ENCODE peak calls at places on chromosomes 7 and 10, in ten cellular contexts. A is A673, Y is A549, U is fibroblast of lung, N is heart right ventricle, T is IMR-90, L is HCT116, B is bronchial epithelial cell, Q is adipocyte, P is right atrium auricular region. M is an unnamed sample.

GRCh38 chr7:30363778-30364563 is 79.6 kb downstream of the ZNRF2 start:
- DNase-seq in T (no peak), Q (no peak), U (no peak), A (no peak), B (no peak), Y (no peak), L (no peak), P (no peak), N (no peak), M (peak)

GRCh38 chr10:8057636-8058273 is 3.3 kb downstream of the GATA3 start:
- DNase-seq in Q (no peak), T (no peak), U (no peak), N (no peak), Y (no peak), A (no peak), P (no peak), B (no peak), L (no peak), M (no peak)

GRCh38 chr10:99945286-99945685 is 64.5 kb downstream of the DNMBP start:
- DNase-seq in Q (peak), N (no peak), T (peak), Y (peak), U (peak), P (peak), B (peak), L (no peak), A (no peak), M (no peak)

GRCh38 chr10:70475661-70476060 is 2.9 kb upstream of the PALD1 start:
- DNase-seq in U (no peak), A (no peak), N (no peak), Q (no peak), L (no peak), Y (peak), B (peak), T (peak), P (no peak), M (no peak)

GRCh38 chr10:95742529-95742884 is 13.5 kb upstream of the ENTPD1 start:
- DNase-seq in N (no peak), T (peak), P (no peak), Q (no peak), L (no peak), Y (peak), B (peak), U (peak), A (peak), M (no peak)

GRCh38 chr10:124048371-124049290 is 44.8 kb downstream of the CHST15 start:
- DNase-seq in P (no peak), U (peak), T (no peak), A (no peak), Q (no peak), L (no peak), B (no peak), N (no peak), Y (no peak), M (no peak)

GRCh38 chr7:55490099-55490498 is 82.2 kb downstream of the VOPP1 start:
- DNase-seq in P (no peak), U (no peak), Y (no peak), Q (no peak), A (no peak), T (no peak), L (no peak), N (no peak), B (no peak), M (no peak)

GRCh38 chr7:26880852-26881251 is 16.5 kb upstream of the SKAP2 start:
- DNase-seq in P (no peak), Q (no peak), A (no peak), U (no peak), N (no peak), T (no peak), L (no peak), Y (no peak), B (no peak), M (no peak)

GRCh38 chr10:46297406-46298204 is 10.8 kb downstream of the ANTXRL start:
- DNase-seq in U (no peak), L (no peak), A (no peak), Q (no peak), P (no peak), Y (no peak), T (no peak), N (no peak), B (no peak), M (no peak)

GRCh38 chr10:76082232-76082631 is 650.8 kb downstream of the LRMDA start:
- DNase-seq in Y (no peak), B (peak), L (no peak), U (no peak), Q (no peak), A (no peak), P (no peak), N (no peak), T (no peak), M (no peak)

GRCh38 chr7:16615234-16615633 is 30.3 kb downstream of the ANKMY2 start:
- DNase-seq in A (no peak), L (no peak), Q (no peak), P (no peak), B (no peak), Y (no peak), U (no peak), T (no peak), N (no peak), M (no peak)

GRCh38 chr7:117269895-117270294 is 53.0 kb downstream of the WNT2 start:
- DNase-seq in B (peak), Q (peak), Y (peak), L (no peak), P (no peak), T (peak), N (no peak), U (peak), A (no peak), M (no peak)

GRCh38 chr10:92756233-92757065 is 66.7 kb downstream of the HHEX start:
- DNase-seq in B (peak), A (peak), N (no peak), L (no peak), Y (peak), U (peak), Q (no peak), T (peak), P (no peak), M (no peak)

GRCh38 chr7:118369987-118370386 is 145.5 kb downstream of the ANKRD7 start:
- DNase-seq in U (no peak), Y (no peak), B (no peak), T (no peak), N (no peak), Q (no peak), P (no peak), A (no peak), L (no peak), M (no peak)

GRCh38 chr7:117630501-117630900 is 150.7 kb downstream of the CFTR start:
- DNase-seq in N (no peak), U (peak), P (no peak), B (peak), Q (no peak), T (no peak), A (no peak), Y (no peak), L (no peak), M (no peak)

GRCh38 chr7:114405427-114405826 is 9.2 kb upstream of the FOXP2 start:
- DNase-seq in B (peak), T (no peak), Y (peak), P (no peak), Q (peak), L (peak), N (no peak), A (peak), U (peak), M (peak)

GRCh38 chr7:128863433-128863989 is 855 bp downstream of the ATP6V1F start:
- DNase-seq in L (peak), Y (peak), P (no peak), U (peak), A (peak), T (peak), B (peak), N (no peak), Q (peak), M (peak)

GRCh38 chr7:24241216-24241615 is 42.8 kb upstream of the NPY start:
- DNase-seq in U (no peak), Q (no peak), N (no peak), Y (no peak), B (no peak), P (no peak), T (no peak), A (no peak), L (no peak), M (no peak)

GRCh38 chr10:101293007-101293723 is 60.8 kb upstream of the BTRC start:
- DNase-seq in Y (no peak), B (no peak), L (no peak), A (no peak), T (no peak), Q (no peak), N (no peak), P (no peak), U (no peak), M (no peak)

GRCh38 chr7:26863504-26864308 is 684 bp downstream of the SKAP2 start:
- DNase-seq in P (no peak), Y (peak), A (peak), N (no peak), T (peak), U (peak), Q (peak), L (peak), B (no peak), M (peak)

GRCh38 chr7:70678621-70679251 is 453.2 kb upstream of the GALNT17 start:
- DNase-seq in U (peak), Y (no peak), P (no peak), Q (peak), A (no peak), B (no peak), N (no peak), T (peak), L (no peak), M (no peak)

GRCh38 chr7:144408116-144408515 is 4.6 kb upstream of the NOBOX start:
- DNase-seq in T (no peak), L (no peak), A (no peak), Y (no peak), U (peak), N (no peak), Q (peak), B (peak), P (no peak), M (no peak)

GRCh38 chr10:16381083-16381482 is 55.7 kb upstream of the PTER start:
- DNase-seq in L (peak), N (no peak), U (no peak), Y (peak), T (no peak), Q (no peak), B (peak), P (no peak), A (no peak), M (no peak)

DNA sequence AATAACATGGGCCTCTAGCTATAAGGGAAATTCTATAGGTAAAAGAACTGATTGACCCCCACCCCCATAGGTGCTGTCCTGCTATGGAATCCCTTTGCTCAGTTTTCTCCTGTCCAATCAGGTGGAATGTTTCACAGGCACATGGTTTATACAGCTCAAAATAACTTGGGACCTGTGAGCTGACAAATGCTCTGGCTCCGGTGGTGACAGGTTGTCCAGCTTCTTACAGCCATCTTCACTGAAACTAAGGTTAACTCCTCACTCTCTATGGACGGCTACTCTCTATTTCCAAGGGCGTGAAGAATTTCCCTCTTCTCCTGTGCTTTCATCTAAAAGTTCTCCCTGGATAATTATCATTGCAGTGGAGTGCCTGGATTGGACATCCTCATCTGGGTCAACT is at the start of gene MYPN:
- DNase-seq in L (no peak), Q (no peak), U (no peak), B (no peak), P (no peak), N (no peak), A (no peak), Y (no peak), T (no peak), M (no peak)
- H3K4me3 ChIP-seq in L (no peak), Q (no peak), U (peak), B (no peak), P (peak), N (peak), A (peak), Y (no peak), T (peak), M (no peak)

GRCh38 chr10:18197706-18198105 is 57.5 kb downstream of the CACNB2 start:
- DNase-seq in N (no peak), U (no peak), P (no peak), B (no peak), Y (no peak), L (no peak), T (no peak), Q (no peak), A (no peak), M (no peak)
- H3K4me3 ChIP-seq in N (no peak), U (no peak), P (no peak), B (no peak), Y (no peak), L (no peak), T (no peak), Q (peak), A (no peak), M (no peak)

GRCh38 chr10:73432646-73433537 is 469 bp downstream of the MSS51 start:
- DNase-seq in Q (no peak), B (peak), N (no peak), L (no peak), Y (no peak), U (no peak), A (no peak), T (no peak), P (no peak), M (no peak)
- H3K4me3 ChIP-seq in Q (no peak), B (no peak), N (no peak), L (no peak), Y (no peak), U (no peak), A (no peak), T (no peak), P (no peak), M (no peak)

GRCh38 chr7:151249034-151249731 is 689 bp upstream of the SMARCD3 start:
- DNase-seq in U (peak), B (peak), P (peak), Q (peak), L (no peak), N (peak), A (peak), T (peak), Y (peak), M (peak)
- H3K4me3 ChIP-seq in U (peak), B (peak), P (peak), Q (peak), L (peak), N (peak), A (peak), T (peak), Y (peak), M (peak)

GRCh38 chr7:13872751-13873150 is 116.7 kb downstream of the ETV1 start:
- DNase-seq in B (no peak), Y (no peak), A (no peak), Q (no peak), L (no peak), T (no peak), P (no peak), U (no peak), N (no peak), M (no peak)

GRCh38 chr7:13878154-13878553 is 111.3 kb downstream of the ETV1 start:
- DNase-seq in U (no peak), P (no peak), L (no peak), T (no peak), Q (no peak), Y (no peak), A (no peak), N (no peak), B (peak), M (no peak)

GRCh38 chr7:13871008-13871407 is 118.5 kb downstream of the ETV1 start:
- DNase-seq in P (no peak), A (no peak), Q (no peak), N (no peak), T (no peak), Y (no peak), L (no peak), B (no peak), U (no peak), M (no peak)

GRCh38 chr7:13875496-13876074 is 113.9 kb downstream of the ETV1 start:
- DNase-seq in N (no peak), A (no peak), U (no peak), P (no peak), Y (no peak), L (no peak), Q (no peak), T (no peak), B (no peak), M (no peak)

GRCh38 chr7:13874783-13875182 is 114.7 kb downstream of the ETV1 start:
- DNase-seq in T (peak), L (no peak), A (no peak), U (peak), B (no peak), N (no peak), Q (peak), Y (no peak), P (no peak), M (no peak)
- H3K4me3 ChIP-seq in T (no peak), L (no peak), A (no peak), U (no peak), B (no peak), N (no peak), Q (peak), Y (no peak), P (no peak), M (no peak)

GRCh38 chr10:97683556-97684357 is 3.3 kb downstream of the AVPI1 start:
- DNase-seq in N (no peak), A (no peak), B (peak), L (no peak), Q (peak), T (peak), U (peak), P (no peak), Y (peak), M (no peak)
- H3K4me3 ChIP-seq in N (no peak), A (no peak), B (peak), L (no peak), Q (peak), T (peak), U (no peak), P (no peak), Y (peak), M (no peak)

DNA sequence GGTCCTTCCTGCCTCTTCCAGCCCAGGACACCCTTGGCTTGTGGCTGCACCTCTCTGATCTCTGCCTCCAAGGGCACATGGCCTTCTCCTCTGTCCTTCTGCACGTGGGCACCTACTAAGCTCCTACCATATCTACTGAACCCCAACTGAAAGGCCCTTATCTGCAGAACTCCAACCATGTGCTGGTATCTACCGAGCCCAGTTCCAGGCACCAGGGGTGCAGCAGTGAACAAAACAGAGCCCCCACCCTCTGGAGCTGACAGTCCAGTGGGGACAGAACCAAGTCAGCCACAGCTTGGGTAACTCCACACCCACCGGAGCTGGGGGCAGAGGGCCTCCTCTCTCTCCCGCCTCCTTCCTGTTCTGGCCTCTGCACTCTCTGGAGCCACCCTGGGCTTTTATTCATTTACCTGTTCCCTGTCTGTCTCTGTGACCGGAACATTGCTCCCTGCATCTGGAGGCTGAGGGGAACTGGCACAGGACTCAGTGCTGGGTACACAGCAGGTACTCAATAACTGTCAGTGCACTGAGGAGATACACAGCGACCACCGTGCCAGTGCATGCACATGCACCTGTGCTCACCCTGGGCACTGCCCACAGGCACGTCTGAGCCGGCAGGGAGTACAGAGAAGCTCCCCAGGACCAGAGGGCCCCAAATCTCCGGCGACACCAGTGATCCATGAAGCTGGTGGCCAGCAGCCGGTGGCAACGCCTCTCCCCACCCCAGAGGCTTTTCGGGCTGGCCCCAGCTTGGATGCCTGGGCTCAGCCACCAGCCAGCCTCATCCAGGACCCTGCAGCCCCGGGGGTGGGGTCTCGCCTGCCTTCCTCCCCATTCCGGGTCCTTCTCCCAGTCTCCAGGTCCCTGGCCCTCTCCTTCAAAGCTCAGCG is 2.0 kb downstream of the MICALL2 start:
- DNase-seq in U (no peak), N (no peak), Y (no peak), L (no peak), T (no peak), A (no peak), B (no peak), P (no peak), Q (no peak), M (no peak)
- H3K4me3 ChIP-seq in U (peak), N (no peak), Y (peak), L (no peak), T (peak), A (no peak), B (peak), P (no peak), Q (peak), M (no peak)

DNA sequence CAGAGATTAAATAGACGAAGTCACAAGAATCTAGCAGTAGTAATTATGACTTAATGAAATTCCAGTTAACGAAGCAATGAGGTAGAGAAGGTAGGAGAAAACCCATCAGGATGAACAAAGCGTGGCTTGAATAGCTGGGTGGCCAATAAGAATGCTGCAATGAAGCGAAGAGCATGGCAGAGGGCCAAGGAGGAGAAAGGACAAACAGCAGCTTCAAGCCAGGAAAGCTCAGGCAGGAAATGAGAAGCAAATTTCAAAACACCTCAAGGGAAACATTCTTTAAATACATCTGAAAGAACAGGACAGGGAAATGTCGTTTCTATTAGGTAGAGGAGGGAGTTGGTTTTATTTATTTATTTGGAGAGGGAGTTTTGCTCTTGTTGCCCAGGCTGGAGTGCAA is 122.5 kb downstream of the KIAA1217 start:
- DNase-seq in Y (peak), A (peak), Q (peak), U (peak), P (no peak), L (no peak), N (peak), T (peak), B (peak), M (no peak)
- H3K4me3 ChIP-seq in Y (no peak), A (no peak), Q (peak), U (no peak), P (no peak), L (no peak), N (no peak), T (no peak), B (no peak), M (no peak)

DNA sequence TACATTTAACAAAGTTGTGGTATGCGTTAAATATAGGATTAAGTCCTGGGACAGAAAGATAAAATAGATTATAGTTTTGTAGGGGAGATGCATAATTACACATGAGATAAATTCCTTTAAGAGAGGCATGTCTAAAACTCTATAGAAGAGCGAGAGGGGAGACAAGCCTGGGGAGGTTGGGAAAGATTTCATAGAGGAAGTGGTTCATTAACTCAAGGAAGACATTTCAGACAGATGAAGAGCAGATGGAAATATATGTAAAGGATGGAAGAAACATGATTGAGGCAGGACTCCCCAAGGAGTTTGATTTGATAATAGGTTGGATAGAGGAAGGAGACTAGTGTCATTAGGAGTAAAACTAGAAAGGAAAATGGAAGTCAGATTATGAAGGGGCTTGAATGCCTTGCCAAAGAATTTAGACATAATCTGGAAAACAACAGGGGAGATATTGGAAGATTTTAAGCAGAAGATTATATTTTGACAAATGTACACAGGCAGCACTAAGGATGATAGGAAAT is 96.1 kb downstream of the PHTF2 start:
- DNase-seq in B (no peak), Y (no peak), Q (no peak), T (no peak), A (peak), U (no peak), N (no peak), L (no peak), P (no peak), M (no peak)
- H3K4me3 ChIP-seq in B (no peak), Y (no peak), Q (no peak), T (no peak), A (no peak), U (no peak), N (no peak), L (no peak), P (no peak), M (no peak)

GRCh38 chr7:137886706-137887105 is 39.9 kb upstream of the DGKI start:
- DNase-seq in A (no peak), T (peak), Y (no peak), P (no peak), U (peak), Q (no peak), B (no peak), N (no peak), L (no peak), M (no peak)

GRCh38 chr7:137891016-137891655 is 44.4 kb upstream of the DGKI start:
- DNase-seq in T (no peak), A (no peak), U (no peak), Q (no peak), Y (no peak), B (no peak), P (no peak), N (no peak), L (no peak), M (no peak)

GRCh38 chr7:137893143-137893742 is 46.5 kb upstream of the DGKI start:
- DNase-seq in L (no peak), P (no peak), N (no peak), U (no peak), T (no peak), Q (no peak), Y (no peak), A (no peak), B (no peak), M (no peak)

GRCh38 chr7:137888254-137888653 is 41.5 kb upstream of the DGKI start:
- DNase-seq in T (no peak), Y (no peak), P (no peak), A (no peak), Q (no peak), B (no peak), L (no peak), U (no peak), N (no peak), M (no peak)

GRCh38 chr7:137890449-137890916 is 43.7 kb upstream of the DGKI start:
- DNase-seq in U (no peak), B (no peak), T (no peak), N (no peak), Q (no peak), Y (no peak), L (no peak), P (no peak), A (no peak), M (no peak)
- H3K4me3 ChIP-seq in U (no peak), B (no peak), T (no peak), N (no peak), Q (no peak), Y (no peak), L (no peak), P (no peak), A (no peak), M (no peak)

M was measured in HAP-1.